ENCODE peak calls at places on chromosomes 12 and 14, in seven cellular contexts. P is endothelial cell, U is lower leg skin, Z is mammary epithelial cell, E is heart right ventricle, F is natural killer cell, H is GM12864. W is an unnamed sample.
A peak's percentile ranks its signal among the peaks of the same experiment; 100 is the strongest.

GRCh38 chr12:58923781-58924180 is 3.5 kb upstream of the LRIG3 start:
- DNase-seq in Z (no peak), E (no peak), P (no peak), F (no peak), H (no peak), U (no peak), W (no peak)

GRCh38 chr12:60070541-60070940 is 474.7 kb downstream of the SLC16A7 start:
- DNase-seq in E (no peak), Z (peak; percentile 79), U (no peak), P (no peak), F (no peak), H (no peak), W (no peak)

GRCh38 chr12:75666126-75666979 is 154.9 kb upstream of the KRR1 start:
- DNase-seq in E (no peak), Z (peak; percentile 24), U (no peak), P (no peak), F (no peak), H (no peak), W (no peak)

GRCh38 chr14:77208266-77208978 is 26.8 kb downstream of the TMEM63C start:
- DNase-seq in U (no peak), F (peak; percentile 50), H (no peak), E (peak; percentile 70), P (peak; percentile 88), Z (peak; percentile 54), W (peak; percentile 87)

GRCh38 chr12:50505945-50506344 is 1.2 kb downstream of the DIP2B start:
- DNase-seq in E (no peak), H (no peak), P (no peak), Z (peak; percentile 34), F (no peak), U (no peak), W (no peak)

GRCh38 chr12:10497602-10498001 is 8.1 kb upstream of the EIF2S3B start:
- DNase-seq in E (no peak), Z (no peak), H (no peak), F (peak; percentile 65), U (no peak), P (no peak), W (no peak)

GRCh38 chr12:117897379-117898161 is 71.2 kb downstream of the KSR2 start:
- DNase-seq in Z (no peak), E (no peak), U (no peak), P (no peak), F (no peak), H (no peak), W (no peak)

GRCh38 chr14:31206536-31207286 is 882 bp downstream of the HECTD1 start:
- DNase-seq in F (peak; percentile 55), Z (no peak), H (peak; percentile 41), P (peak; percentile 50), E (peak; percentile 7), U (peak; percentile 87), W (no peak)

GRCh38 chr12:51362307-51362706 is 15.8 kb upstream of the CELA1 start:
- DNase-seq in P (no peak), F (no peak), Z (no peak), H (no peak), E (no peak), U (no peak), W (no peak)

GRCh38 chr12:52602552-52602951 is 1.3 kb upstream of the KRT72 start:
- DNase-seq in H (no peak), E (no peak), F (no peak), Z (no peak), U (peak; percentile 53), P (no peak), W (no peak)

GRCh38 chr14:69291891-69292586 is 32.1 kb downstream of the GALNT16 start:
- DNase-seq in P (no peak), U (peak; percentile 45), F (no peak), H (no peak), E (no peak), Z (no peak), W (peak; percentile 24)

GRCh38 chr12:86838709-86839108 is 582.5 kb upstream of the MGAT4C start:
- DNase-seq in F (no peak), U (no peak), E (no peak), P (no peak), H (no peak), Z (no peak), W (no peak)
- TF ChIP-seq CTCF in F (no peak), U (no peak), E (no peak), P (no peak), H (no peak), Z (no peak), W (no peak)

DNA sequence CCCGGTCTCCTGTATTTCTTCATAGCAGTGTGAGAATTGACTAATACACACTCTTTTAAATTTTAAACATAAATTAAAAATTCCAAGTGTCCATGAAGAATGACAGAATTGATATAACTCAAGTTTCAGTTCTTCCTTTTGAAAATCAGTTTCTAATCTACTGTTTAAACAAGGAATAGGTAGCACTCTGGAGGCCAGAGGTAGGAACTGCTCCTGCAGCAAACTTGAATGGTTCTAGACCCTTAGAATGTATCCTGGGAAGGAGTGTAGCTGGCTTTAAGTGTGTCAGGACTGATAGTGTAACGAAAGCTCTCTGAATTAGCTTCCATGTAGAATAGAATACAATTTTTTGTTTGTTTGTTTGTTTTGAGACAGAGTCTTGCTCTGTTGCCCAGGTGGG is 76.8 kb downstream of the AKAP6 start:
- DNase-seq in E (no peak), H (no peak), P (no peak), F (no peak), Z (no peak), U (no peak), W (no peak)
- TF ChIP-seq CTCF in E (no peak), H (peak; percentile 19), P (no peak), F (no peak), Z (no peak), U (no peak), W (no peak)

GRCh38 chr12:57127101-57127709 is 1.1 kb upstream of the LRP1 start:
- DNase-seq in P (peak; percentile 63), H (no peak), E (peak; percentile 72), Z (peak; percentile 70), F (peak; percentile 31), U (peak; percentile 91), W (no peak)
- TF ChIP-seq CTCF in P (no peak), H (peak; percentile 25), E (peak; percentile 28), Z (no peak), F (no peak), U (no peak), W (peak; percentile 21)

GRCh38 chr14:22158560-22158959 is 430.5 kb downstream of the DAD1 start:
- DNase-seq in E (no peak), P (no peak), F (no peak), H (no peak), Z (no peak), U (no peak), W (no peak)

GRCh38 chr14:22159968-22160367 is 429.1 kb downstream of the DAD1 start:
- DNase-seq in F (no peak), H (no peak), E (no peak), U (no peak), Z (no peak), P (no peak), W (no peak)

GRCh38 chr14:22163051-22163450 is 426.0 kb downstream of the DAD1 start:
- DNase-seq in F (no peak), P (no peak), Z (no peak), H (no peak), E (no peak), U (no peak), W (no peak)

GRCh38 chr14:22155582-22155981 is 433.4 kb downstream of the DAD1 start:
- DNase-seq in Z (peak; percentile 41), F (no peak), H (no peak), P (no peak), E (no peak), U (no peak), W (no peak)

GRCh38 chr14:22159049-22159448 is 430.0 kb downstream of the DAD1 start:
- DNase-seq in H (no peak), P (no peak), U (no peak), E (no peak), F (no peak), Z (peak; percentile 91), W (no peak)
- TF ChIP-seq CTCF in H (no peak), P (no peak), U (no peak), E (no peak), F (no peak), Z (no peak), W (no peak)

GRCh38 chr14:33776871-33777270 is 174.0 kb downstream of the EGLN3 start:
- DNase-seq in U (no peak), P (no peak), Z (no peak), H (no peak), E (no peak), F (no peak), W (no peak)
- TF ChIP-seq CTCF in U (no peak), P (no peak), Z (no peak), H (no peak), E (no peak), F (no peak), W (no peak)

DNA sequence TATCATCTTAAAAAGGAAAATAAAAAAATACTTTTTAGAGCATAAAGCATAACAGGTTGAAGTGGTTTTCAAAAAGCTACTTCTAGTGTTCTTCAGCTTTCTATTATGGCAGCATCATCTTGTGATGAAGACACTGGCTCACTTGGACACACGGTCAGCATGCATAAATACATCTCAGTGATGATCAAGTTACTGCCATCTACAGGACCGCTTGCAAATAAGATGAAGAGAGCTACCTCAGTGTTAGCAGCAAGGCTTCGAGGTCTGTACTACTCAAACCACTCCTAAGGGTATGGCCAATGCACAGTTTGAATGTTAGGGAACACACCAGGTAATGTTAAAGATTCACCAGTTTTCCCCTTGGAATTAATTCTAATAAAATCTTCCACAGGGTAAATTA is 58.8 kb downstream of the GALC start:
- DNase-seq in U (no peak), H (no peak), Z (no peak), E (no peak), P (no peak), F (no peak), W (no peak)
- TF ChIP-seq CTCF in U (no peak), H (peak; percentile 22), Z (peak; percentile 3), E (no peak), P (no peak), F (no peak), W (no peak)

GRCh38 chr12:6962285-6963015 is 8.0 kb downstream of the PHB2 start:
- DNase-seq in U (no peak), E (no peak), Z (no peak), P (no peak), F (no peak), H (no peak), W (no peak)
- TF ChIP-seq CTCF in U (no peak), E (no peak), Z (no peak), P (no peak), F (no peak), H (no peak), W (no peak)

GRCh38 chr14:93799617-93800016 is 11.3 kb upstream of the PRIMA1 start:
- DNase-seq in E (no peak), Z (no peak), P (no peak), F (no peak), H (no peak), U (no peak), W (no peak)

GRCh38 chr14:93800038-93800937 is 12.0 kb upstream of the PRIMA1 start:
- DNase-seq in E (no peak), Z (peak; percentile 53), H (no peak), F (no peak), U (no peak), P (no peak), W (no peak)

GRCh38 chr14:93804654-93805053 is 16.4 kb upstream of the PRIMA1 start:
- DNase-seq in Z (no peak), H (no peak), F (no peak), U (no peak), P (no peak), E (no peak), W (no peak)
- TF ChIP-seq CTCF in Z (no peak), H (peak; percentile 17), F (no peak), U (no peak), P (peak; percentile 32), E (no peak), W (no peak)